ENCODE peak calls at places on chromosome 4, in nine cellular contexts. O is suprapubic skin, A is Panc1, G is sigmoid colon, Z is transverse colon, X is GM23338, H is GM12878, L is GM12891, T is stomach. C is an unnamed sample.

GRCh38 chr4:3437582-3437936 is 4.2 kb upstream of the HGFAC start:
- DNase-seq in G (no peak), Z (no peak), A (no peak), H (no peak), O (no peak), X (no peak), L (no peak), T (no peak), C (no peak)

GRCh38 chr4:78651250-78651860 is 99.8 kb downstream of the ANXA3 start:
- DNase-seq in O (no peak), H (no peak), T (no peak), A (no peak), G (no peak), Z (no peak), L (no peak), X (no peak), C (no peak)

GRCh38 chr4:10161840-10162239 is 45.2 kb upstream of the WDR1 start:
- DNase-seq in X (no peak), H (no peak), A (no peak), Z (no peak), G (no peak), L (no peak), T (no peak), O (no peak), C (no peak)

GRCh38 chr4:166042510-166043055 is 169.5 kb downstream of the TLL1 start:
- DNase-seq in X (no peak), A (no peak), G (no peak), O (no peak), H (no peak), L (no peak), Z (no peak), T (no peak), C (no peak)

GRCh38 chr4:42628740-42629139 is 28.2 kb downstream of the ATP8A1 start:
- DNase-seq in X (no peak), G (no peak), T (no peak), A (no peak), O (no peak), H (no peak), L (no peak), Z (peak; percentile 81), C (peak; percentile 61)

GRCh38 chr4:2836391-2836859 is 7.2 kb upstream of the ADD1 start:
- DNase-seq in H (no peak), G (peak; percentile 62), X (no peak), L (no peak), O (no peak), Z (peak; percentile 4), A (no peak), T (peak; percentile 19), C (peak; percentile 47)

GRCh38 chr4:100936676-100937390 is 410.5 kb downstream of the PPP3CA start:
- DNase-seq in X (no peak), H (no peak), Z (no peak), L (no peak), O (no peak), T (no peak), G (no peak), A (no peak), C (no peak)

GRCh38 chr4:119735136-119735770 is 106.6 kb upstream of the PDE5A start:
- DNase-seq in X (no peak), O (no peak), H (no peak), G (no peak), Z (no peak), T (no peak), L (no peak), A (peak; percentile 78), C (no peak)

GRCh38 chr4:142874684-142875083 is 28.6 kb upstream of the INPP4B start:
- DNase-seq in T (no peak), O (no peak), Z (no peak), L (no peak), A (no peak), H (no peak), G (no peak), X (no peak), C (no peak)

GRCh38 chr4:94540476-94540875 is 88.7 kb downstream of the PDLIM5 start:
- DNase-seq in G (no peak), T (no peak), O (no peak), Z (no peak), A (no peak), H (no peak), X (peak; percentile 47), L (no peak), C (no peak)

GRCh38 chr4:14070289-14070880 is 442.9 kb upstream of the BOD1L1 start:
- DNase-seq in Z (no peak), L (no peak), G (no peak), H (no peak), O (no peak), A (no peak), T (peak; percentile 56), X (no peak), C (no peak)

GRCh38 chr4:11585506-11585905 is 156.8 kb upstream of the HS3ST1 start:
- DNase-seq in Z (peak; percentile 27), O (no peak), X (no peak), G (no peak), A (no peak), T (peak; percentile 27), H (no peak), L (no peak), C (no peak)

GRCh38 chr4:141711211-141711610 is 74.8 kb downstream of the IL15 start:
- DNase-seq in G (no peak), A (no peak), T (no peak), H (no peak), O (no peak), X (peak; percentile 43), Z (no peak), L (no peak), C (no peak)

GRCh38 chr4:138275946-138276621 is 33.9 kb upstream of the SLC7A11 start:
- DNase-seq in Z (no peak), T (no peak), A (no peak), G (no peak), X (no peak), O (no peak), L (no peak), H (no peak), C (no peak)

GRCh38 chr4:84502333-84502954 is 3.4 kb upstream of the NKX6-1 start:
- DNase-seq in X (no peak), L (no peak), A (no peak), G (no peak), T (no peak), H (no peak), O (no peak), Z (no peak), C (no peak)
- TF ChIP-seq POLR2AphosphoS5 in X (no peak), L (no peak), A (no peak), G (no peak), T (no peak), H (no peak), O (no peak), Z (no peak), C (no peak)

GRCh38 chr4:155672342-155672741 is 5.7 kb downstream of the GUCY1A1 start:
- DNase-seq in O (no peak), L (no peak), Z (no peak), T (no peak), G (no peak), X (no peak), A (no peak), H (no peak), C (no peak)

GRCh38 chr4:155665054-155665453 is 1.6 kb upstream of the GUCY1A1 start:
- DNase-seq in A (no peak), T (no peak), H (no peak), L (no peak), X (no peak), O (no peak), G (no peak), Z (no peak), C (no peak)

GRCh38 chr4:155673453-155673979 is 6.9 kb downstream of the GUCY1A1 start:
- DNase-seq in A (no peak), O (no peak), T (no peak), Z (no peak), G (no peak), X (no peak), L (no peak), H (no peak), C (no peak)

GRCh38 chr4:155666701-155667537 is at the start of gene GUCY1A1:
- DNase-seq in T (peak; percentile 26), G (peak; percentile 82), H (no peak), O (peak; percentile 82), X (peak; percentile 81), Z (peak; percentile 16), L (peak; percentile 12), A (no peak), C (peak; percentile 76)

DNA sequence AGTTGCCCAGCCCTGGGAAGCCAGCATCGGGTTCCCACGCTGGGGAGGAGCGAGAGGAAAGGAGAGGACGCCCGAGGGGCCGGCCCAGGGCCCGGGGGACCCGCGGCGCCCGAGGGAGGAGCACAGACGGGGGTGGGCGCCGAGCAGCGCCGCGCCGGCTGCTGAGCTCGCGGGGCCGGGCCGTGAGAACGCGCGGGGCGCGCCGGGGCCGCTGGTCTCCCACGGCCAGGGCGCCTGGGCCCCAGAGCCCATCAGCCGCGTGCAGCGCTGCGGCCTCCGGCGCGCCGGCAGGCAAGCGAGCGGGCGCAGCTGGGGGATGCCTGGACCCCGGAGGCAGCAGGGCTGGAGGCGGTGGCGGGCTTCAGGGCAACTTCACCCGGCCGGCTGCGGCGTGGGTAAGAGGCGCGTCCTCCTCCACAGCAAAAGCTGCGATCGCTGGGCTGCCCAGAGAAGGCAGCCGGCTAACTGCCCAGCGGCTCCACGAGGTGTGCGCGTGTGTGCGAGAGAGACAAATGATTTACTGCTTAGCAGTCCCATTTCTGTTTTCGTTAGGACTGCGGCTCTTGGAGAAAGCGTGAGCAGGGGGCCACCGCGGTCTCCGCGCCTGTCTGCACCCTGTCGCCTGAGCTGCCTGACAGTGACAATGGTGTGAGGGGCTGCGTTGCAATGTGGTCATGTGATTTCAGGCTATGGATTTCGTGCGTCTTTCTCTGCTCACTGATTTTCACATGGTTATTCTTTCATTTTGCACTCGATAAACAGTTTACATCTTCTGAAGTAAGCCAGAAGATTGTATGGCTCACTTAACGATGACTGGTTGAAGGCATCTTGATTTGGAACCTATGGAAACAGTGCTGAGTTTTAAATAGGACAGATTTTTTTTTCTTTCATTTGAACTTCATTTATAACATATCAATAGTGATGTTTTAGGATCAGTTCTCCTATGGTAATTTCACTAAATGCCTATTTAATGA is 1.2 kb downstream of the GUCY1A1 start:
- DNase-seq in G (peak; percentile 88), L (peak; percentile 17), H (no peak), O (no peak), X (peak; percentile 60), A (no peak), Z (peak; percentile 35), T (no peak), C (peak; percentile 51)
- TF ChIP-seq POLR2AphosphoS5 in G (peak; percentile 82), L (no peak), H (no peak), O (no peak), X (no peak), A (no peak), Z (peak; percentile 62), T (no peak), C (peak; percentile 23)

GRCh38 chr4:15902741-15903140 is 35.8 kb downstream of the FGFBP1 start:
- DNase-seq in X (no peak), O (no peak), A (no peak), L (no peak), Z (no peak), G (no peak), T (no peak), H (no peak), C (no peak)
- TF ChIP-seq POLR2AphosphoS5 in X (no peak), O (no peak), A (no peak), L (no peak), Z (no peak), G (no peak), T (no peak), H (no peak), C (no peak)

DNA sequence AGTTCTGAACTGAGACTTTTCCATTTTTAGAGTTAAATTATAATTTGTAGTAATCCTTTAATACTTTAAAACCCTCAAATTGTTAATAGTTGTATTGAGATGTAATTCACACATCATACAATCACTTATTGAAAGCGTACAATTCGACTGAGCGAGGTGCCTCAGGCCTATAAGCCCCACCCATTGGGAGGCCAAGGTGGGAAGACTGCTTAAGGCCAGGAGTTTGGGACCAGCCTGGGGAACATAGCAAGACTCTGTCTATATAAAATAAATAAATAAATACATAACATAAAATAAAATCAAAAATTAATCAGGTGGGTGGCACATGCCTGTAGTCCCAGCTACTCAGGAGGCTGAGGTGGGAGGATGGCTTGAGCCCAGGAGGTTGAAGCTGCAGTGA is 70.3 kb downstream of the RWDD4 start:
- DNase-seq in H (no peak), O (no peak), L (no peak), Z (no peak), G (no peak), A (no peak), X (no peak), T (no peak), C (no peak)
- TF ChIP-seq POLR2AphosphoS5 in H (no peak), O (no peak), L (no peak), Z (no peak), G (no peak), A (no peak), X (no peak), T (no peak), C (no peak)

C was measured in upper lobe of left lung.